ENCODE peak calls at places on chromosome 16, in four cellular contexts. G is GM06990, Y is WTC11, V is GM13976. F is an unnamed sample.

GRCh38 chr16:80682435-80683070 is 121.8 kb downstream of the CDYL2 start:
- DNase-seq in G (no peak), Y (no peak), V (no peak), F (no peak)

GRCh38 chr16:64132190-64132589 is 989.7 kb downstream of the CDH11 start:
- DNase-seq in G (no peak), Y (no peak), V (no peak), F (no peak)

GRCh38 chr16:69241911-69242310 is 54.9 kb downstream of the SNTB2 start:
- DNase-seq in G (no peak), Y (no peak), V (no peak), F (no peak)

GRCh38 chr16:10752843-10753523 is 9.3 kb downstream of the NUBP1 start:
- DNase-seq in G (peak; percentile 60), Y (no peak), V (peak; percentile 62), F (peak; percentile 49)

GRCh38 chr16:74984194-74984669 is 691 bp downstream of the WDR59 start:
- DNase-seq in G (no peak), Y (no peak), V (no peak), F (no peak)

GRCh38 chr16:31192856-31193642 is 9.5 kb downstream of the PYCARD start:
- DNase-seq in G (no peak), Y (no peak), V (no peak), F (no peak)

GRCh38 chr16:67865318-67865717 is 7.5 kb upstream of the EDC4 start:
- DNase-seq in G (no peak), Y (peak; percentile 58), V (peak; percentile 53), F (no peak)

GRCh38 chr16:69848635-69849545 is 86.8 kb downstream of the WWP2 start:
- DNase-seq in G (no peak), Y (no peak), V (no peak), F (no peak)

GRCh38 chr16:87802670-87803069 is 36.9 kb upstream of the KLHDC4 start:
- DNase-seq in G (peak; percentile 56), Y (no peak), V (no peak), F (no peak)

GRCh38 chr16:9306753-9307152 is 215.3 kb downstream of the HAPSTR1 start:
- DNase-seq in G (no peak), Y (no peak), V (no peak), F (no peak)

GRCh38 chr16:80599466-80599865 is 58.7 kb downstream of the DYNLRB2 start:
- DNase-seq in G (no peak), Y (no peak), V (no peak), F (no peak)

GRCh38 chr16:24993722-24994686 is 21.2 kb downstream of the ARHGAP17 start:
- DNase-seq in G (no peak), Y (no peak), V (no peak), F (no peak)

GRCh38 chr16:86300746-86301480 is 209.4 kb upstream of the FOXF1 start:
- DNase-seq in G (no peak), Y (peak; percentile 36), V (no peak), F (no peak)

GRCh38 chr16:85376292-85377095 is 236.6 kb upstream of the GSE1 start:
- DNase-seq in G (no peak), Y (no peak), V (no peak), F (no peak)

GRCh38 chr16:12214509-12214908 is 238.0 kb downstream of the SNX29 start:
- DNase-seq in G (no peak), Y (no peak), V (no peak), F (no peak)

GRCh38 chr16:17476414-17477259 is 5.9 kb upstream of the XYLT1 start:
- DNase-seq in G (no peak), Y (peak; percentile 77), V (peak; percentile 62), F (peak; percentile 67)

GRCh38 chr16:87790278-87791023 is 24.7 kb upstream of the KLHDC4 start:
- DNase-seq in G (no peak), Y (no peak), V (no peak), F (no peak)

GRCh38 chr16:54591816-54592246 is 305.2 kb upstream of the IRX3 start:
- DNase-seq in G (no peak), Y (no peak), V (no peak), F (no peak)

GRCh38 chr16:65644821-65645220 is 523.0 kb upstream of the CDH11 start:
- DNase-seq in G (no peak), Y (no peak), V (no peak), F (no peak)

GRCh38 chr16:3578121-3578520 is 918 bp upstream of the NLRC3 start:
- DNase-seq in G (no peak), Y (no peak), V (no peak), F (no peak)

GRCh38 chr16:3669067-3669466 is 14.6 kb downstream of the DNASE1 start:
- DNase-seq in G (no peak), Y (no peak), V (peak; percentile 20), F (no peak)

GRCh38 chr16:29812754-29813643 is 1.0 kb downstream of the PRRT2 start:
- DNase-seq in G (no peak), Y (no peak), V (no peak), F (no peak)

GRCh38 chr16:46428108-46429061 is 192.8 kb downstream of the SHCBP1 start:
- DNase-seq in G (no peak), Y (no peak), V (no peak), F (peak; percentile 0)

GRCh38 chr16:15874745-15875314 is 13.6 kb downstream of the CEP20 start:
- DNase-seq in G (no peak), Y (peak; percentile 58), V (no peak), F (no peak)

GRCh38 chr16:59905628-59906027 is 1171.5 kb upstream of the GOT2 start:
- DNase-seq in G (no peak), Y (no peak), V (no peak), F (no peak)

GRCh38 chr16:80707686-80708085 is 96.7 kb downstream of the CDYL2 start:
- DNase-seq in G (no peak), Y (no peak), V (no peak), F (no peak)

GRCh38 chr16:2243031-2243528 is 6.8 kb downstream of the DNASE1L2 start:
- DNase-seq in G (no peak), Y (peak; percentile 56), V (no peak), F (no peak)

GRCh38 chr16:2242598-2242997 is 6.4 kb downstream of the DNASE1L2 start:
- DNase-seq in G (no peak), Y (no peak), V (no peak), F (no peak)

GRCh38 chr16:2243781-2244180 is 7.5 kb downstream of the DNASE1L2 start:
- DNase-seq in G (no peak), Y (no peak), V (no peak), F (no peak)

GRCh38 chr16:2244926-2245795 is 6.2 kb downstream of the ECI1 start:
- DNase-seq in G (no peak), Y (no peak), V (no peak), F (no peak)

DNA sequence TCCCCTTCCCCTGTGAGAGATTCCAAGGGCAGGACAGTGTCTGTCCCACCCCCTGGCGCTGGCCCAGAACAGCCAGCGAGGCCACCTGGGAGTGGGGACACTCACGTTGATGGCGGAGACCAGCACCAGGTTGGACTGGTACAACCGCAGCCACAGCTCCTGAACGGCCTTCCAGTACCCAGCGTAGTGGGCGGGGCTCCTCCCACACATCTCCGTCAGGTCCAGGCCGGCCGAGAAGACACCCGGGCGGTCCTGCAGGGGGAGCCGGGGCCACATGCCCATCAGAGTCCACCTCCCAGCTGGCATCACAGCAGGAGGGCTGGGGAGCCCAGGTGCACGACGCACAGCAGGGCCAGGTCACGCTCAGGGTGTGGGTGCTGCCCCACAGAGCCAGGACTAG is 7.1 kb downstream of the ECI1 start:
- DNase-seq in G (no peak), Y (peak; percentile 56), V (no peak), F (no peak)
- TF ChIP-seq CTCF in G (no peak), Y (no peak), V (no peak), F (no peak)

DNA sequence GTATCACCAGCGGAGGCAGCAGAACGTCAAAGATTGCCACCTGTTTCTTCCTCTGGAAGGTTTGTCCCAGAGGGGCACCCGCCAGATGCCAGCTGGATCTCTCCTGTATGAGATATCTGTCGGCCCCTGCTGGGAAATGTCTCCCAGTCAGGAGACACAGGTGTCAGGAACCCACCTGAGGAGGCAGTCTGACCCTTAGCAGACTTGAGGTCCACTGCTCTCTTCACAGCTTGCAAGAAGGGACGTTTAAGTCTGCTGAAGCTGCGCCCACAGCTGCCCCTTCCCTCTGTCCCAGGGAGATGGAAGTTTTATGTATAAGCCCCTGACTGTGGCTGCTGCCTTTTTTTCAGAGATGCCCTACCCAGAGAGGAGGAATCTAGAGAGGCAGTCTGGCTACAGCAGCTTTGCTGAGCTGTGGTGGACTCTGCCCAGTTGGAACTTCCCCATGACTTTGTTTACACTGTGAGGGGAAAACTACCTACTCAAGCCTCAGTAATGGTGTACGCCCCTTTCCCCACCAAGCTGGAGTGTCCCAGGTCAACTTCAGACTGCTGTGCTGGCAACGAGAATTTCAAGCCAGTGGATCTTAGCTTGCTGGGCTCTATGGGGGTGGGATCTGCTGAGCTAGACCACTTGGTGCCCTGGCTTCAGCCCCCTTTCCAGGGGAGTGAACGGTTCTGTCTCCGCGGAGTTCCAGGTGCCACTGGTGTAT is 92.9 kb downstream of the PHKB start:
- DNase-seq in G (no peak), Y (no peak), V (no peak), F (no peak)
- TF ChIP-seq CTCF in G (no peak), Y (no peak), V (no peak), F (no peak)

DNA sequence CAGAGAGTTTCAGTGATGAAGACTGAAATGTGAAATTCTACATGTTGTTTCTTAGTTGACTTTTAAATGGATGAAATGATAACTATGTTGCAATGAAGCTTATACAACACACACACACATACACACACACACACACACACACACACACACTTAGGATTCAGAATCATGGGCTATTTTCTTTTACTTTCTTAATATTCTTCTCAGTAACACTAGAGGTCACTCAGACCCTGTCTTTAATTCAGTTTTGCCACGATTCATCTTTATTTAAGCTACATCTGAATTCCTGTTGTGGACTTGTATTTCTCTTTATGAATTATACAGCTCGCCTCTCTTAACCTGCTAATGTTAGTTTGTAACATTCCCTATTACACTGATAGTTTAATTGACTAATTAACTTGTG is 109.6 kb upstream of the GOT2 start:
- DNase-seq in G (no peak), Y (no peak), V (peak; percentile 42), F (peak; percentile 23)
- TF ChIP-seq CTCF in G (peak; percentile 31), Y (no peak), V (peak; percentile 6), F (peak; percentile 40)

DNA sequence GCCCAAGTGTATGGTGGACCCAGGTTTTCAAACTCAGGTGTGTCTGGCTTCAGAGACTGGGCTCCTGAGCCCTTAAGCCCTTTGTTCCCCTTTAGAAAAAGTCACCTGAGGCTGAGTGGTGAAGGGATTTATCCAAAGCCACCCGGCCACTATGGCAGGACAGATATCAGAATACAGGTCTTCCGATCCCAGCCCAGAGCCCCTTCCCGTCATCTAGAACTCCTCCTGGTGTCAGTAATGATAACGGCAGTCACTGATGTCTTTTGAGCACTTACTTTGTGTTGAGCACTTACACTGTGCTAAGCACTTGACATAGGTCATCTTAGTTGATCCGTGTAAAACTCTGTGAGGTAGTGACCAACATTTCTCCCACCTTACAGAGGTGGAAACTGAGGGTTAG is 16.6 kb downstream of the NOD2 start:
- DNase-seq in G (no peak), Y (no peak), V (no peak), F (no peak)
- TF ChIP-seq CTCF in G (no peak), Y (no peak), V (no peak), F (no peak)

GRCh38 chr16:1035066-1035415 is 37.5 kb upstream of the SSTR5 start:
- DNase-seq in G (no peak), Y (no peak), V (no peak), F (no peak)
- TF ChIP-seq CTCF in G (no peak), Y (no peak), V (no peak), F (no peak)

GRCh38 chr16:28136751-28137434 is 73.4 kb upstream of the GSG1L start:
- DNase-seq in G (no peak), Y (no peak), V (no peak), F (no peak)
- TF ChIP-seq CTCF in G (no peak), Y (no peak), V (no peak), F (no peak)

GRCh38 chr16:66847533-66848057 is 3.4 kb downstream of the CA7 start:
- DNase-seq in G (no peak), Y (no peak), V (no peak), F (no peak)
- TF ChIP-seq CTCF in G (no peak), Y (no peak), V (no peak), F (no peak)

GRCh38 chr16:49608801-49609200 is 235.2 kb downstream of the C16orf78 start:
- DNase-seq in G (no peak), Y (no peak), V (no peak), F (no peak)
- TF ChIP-seq CTCF in G (peak; percentile 54), Y (no peak), V (peak; percentile 9), F (peak; percentile 11)